ENCODE peak calls at places on chromosomes 4 and X, in eight cellular contexts. One of them, this sample, is unnamed.

GRCh38 chr4:155822572-155822971 is 43.5 kb downstream of the ASIC5 start:
- DNase-seq in putamen: no peak
- DNase-seq in NCI-H2081 treated with DMSO at 0.1 percent for 48 hours: no peak
- DNase-seq in naive thymus-derived CD4-positive, alpha-beta T cell: no peak
- DNase-seq in tibial nerve: no peak
- DNase-seq in hippocampal formation: no peak
- DNase-seq in stimulated activated CD4-positive, alpha-beta T cell treated with anti-CD3 and anti-CD28 coated beads, Interleukin-4, amount 100 ng/mL, for 48 hours: no peak
- DNase-seq in breast epithelium: no peak
- DNase-seq in this sample: no peak

GRCh38 chr4:82561745-82562552 is at the start of gene TMEM150C:
- DNase-seq in putamen: no peak
- DNase-seq in NCI-H2081 treated with DMSO at 0.1 percent for 48 hours: no peak
- DNase-seq in naive thymus-derived CD4-positive, alpha-beta T cell: no peak
- DNase-seq in tibial nerve: no peak
- DNase-seq in hippocampal formation: no peak
- DNase-seq in stimulated activated CD4-positive, alpha-beta T cell treated with anti-CD3 and anti-CD28 coated beads, Interleukin-4, amount 100 ng/mL, for 48 hours: no peak
- DNase-seq in breast epithelium: peak; percentile 22
- DNase-seq in this sample: no peak

GRCh38 chr4:111631157-111631999 is 513.9 kb upstream of the FAM241A start:
- DNase-seq in putamen: no peak
- DNase-seq in NCI-H2081 treated with DMSO at 0.1 percent for 48 hours: no peak
- DNase-seq in naive thymus-derived CD4-positive, alpha-beta T cell: no peak
- DNase-seq in tibial nerve: no peak
- DNase-seq in hippocampal formation: no peak
- DNase-seq in stimulated activated CD4-positive, alpha-beta T cell treated with anti-CD3 and anti-CD28 coated beads, Interleukin-4, amount 100 ng/mL, for 48 hours: no peak
- DNase-seq in breast epithelium: no peak
- DNase-seq in this sample: no peak

GRCh38 chr4:16082424-16083216 is 1.2 kb downstream of the PROM1 start:
- DNase-seq in putamen: no peak
- DNase-seq in NCI-H2081 treated with DMSO at 0.1 percent for 48 hours: no peak
- DNase-seq in naive thymus-derived CD4-positive, alpha-beta T cell: peak; percentile 7
- DNase-seq in tibial nerve: no peak
- DNase-seq in hippocampal formation: no peak
- DNase-seq in stimulated activated CD4-positive, alpha-beta T cell treated with anti-CD3 and anti-CD28 coated beads, Interleukin-4, amount 100 ng/mL, for 48 hours: no peak
- DNase-seq in breast epithelium: no peak
- DNase-seq in this sample: no peak

GRCh38 chrX:39814391-39814790 is 283.4 kb downstream of the BCOR start:
- DNase-seq in putamen: no peak
- DNase-seq in NCI-H2081 treated with DMSO at 0.1 percent for 48 hours: no peak
- DNase-seq in naive thymus-derived CD4-positive, alpha-beta T cell: peak; percentile 27
- DNase-seq in tibial nerve: no peak
- DNase-seq in hippocampal formation: no peak
- DNase-seq in stimulated activated CD4-positive, alpha-beta T cell treated with anti-CD3 and anti-CD28 coated beads, Interleukin-4, amount 100 ng/mL, for 48 hours: no peak
- DNase-seq in breast epithelium: no peak
- DNase-seq in this sample: no peak

GRCh38 chrX:134171661-134172587 is 65.1 kb upstream of the CCDC160 start:
- DNase-seq in putamen: peak; percentile 20
- DNase-seq in NCI-H2081 treated with DMSO at 0.1 percent for 48 hours: no peak
- DNase-seq in naive thymus-derived CD4-positive, alpha-beta T cell: peak; percentile 16
- DNase-seq in tibial nerve: peak; percentile 17
- DNase-seq in hippocampal formation: peak; percentile 13
- DNase-seq in stimulated activated CD4-positive, alpha-beta T cell treated with anti-CD3 and anti-CD28 coated beads, Interleukin-4, amount 100 ng/mL, for 48 hours: peak; percentile 27
- DNase-seq in breast epithelium: no peak
- DNase-seq in this sample: no peak

GRCh38 chr4:100362363-100362762 is 155.5 kb downstream of the EMCN start:
- DNase-seq in putamen: no peak
- DNase-seq in NCI-H2081 treated with DMSO at 0.1 percent for 48 hours: no peak
- DNase-seq in naive thymus-derived CD4-positive, alpha-beta T cell: no peak
- DNase-seq in tibial nerve: no peak
- DNase-seq in hippocampal formation: no peak
- DNase-seq in stimulated activated CD4-positive, alpha-beta T cell treated with anti-CD3 and anti-CD28 coated beads, Interleukin-4, amount 100 ng/mL, for 48 hours: no peak
- DNase-seq in breast epithelium: no peak
- DNase-seq in this sample: no peak

GRCh38 chr4:168685136-168685535 is 188.3 kb downstream of the PALLD start:
- DNase-seq in putamen: no peak
- DNase-seq in NCI-H2081 treated with DMSO at 0.1 percent for 48 hours: no peak
- DNase-seq in naive thymus-derived CD4-positive, alpha-beta T cell: no peak
- DNase-seq in tibial nerve: no peak
- DNase-seq in hippocampal formation: no peak
- DNase-seq in stimulated activated CD4-positive, alpha-beta T cell treated with anti-CD3 and anti-CD28 coated beads, Interleukin-4, amount 100 ng/mL, for 48 hours: no peak
- DNase-seq in breast epithelium: no peak
- DNase-seq in this sample: no peak

GRCh38 chr4:48504352-48504751 is 14.3 kb downstream of the ZAR1 start:
- DNase-seq in putamen: no peak
- DNase-seq in NCI-H2081 treated with DMSO at 0.1 percent for 48 hours: no peak
- DNase-seq in naive thymus-derived CD4-positive, alpha-beta T cell: no peak
- DNase-seq in tibial nerve: no peak
- DNase-seq in hippocampal formation: no peak
- DNase-seq in stimulated activated CD4-positive, alpha-beta T cell treated with anti-CD3 and anti-CD28 coated beads, Interleukin-4, amount 100 ng/mL, for 48 hours: no peak
- DNase-seq in breast epithelium: no peak
- DNase-seq in this sample: no peak

GRCh38 chr4:138636791-138637190 is 378.8 kb upstream of the NOCT start:
- DNase-seq in putamen: peak; percentile 38
- DNase-seq in NCI-H2081 treated with DMSO at 0.1 percent for 48 hours: no peak
- DNase-seq in naive thymus-derived CD4-positive, alpha-beta T cell: no peak
- DNase-seq in tibial nerve: no peak
- DNase-seq in hippocampal formation: no peak
- DNase-seq in stimulated activated CD4-positive, alpha-beta T cell treated with anti-CD3 and anti-CD28 coated beads, Interleukin-4, amount 100 ng/mL, for 48 hours: no peak
- DNase-seq in breast epithelium: no peak
- DNase-seq in this sample: no peak

GRCh38 chrX:64975989-64976672 is at the start of gene ZC4H2:
- DNase-seq in putamen: peak; percentile 84
- DNase-seq in NCI-H2081 treated with DMSO at 0.1 percent for 48 hours: no peak
- DNase-seq in naive thymus-derived CD4-positive, alpha-beta T cell: peak; percentile 53
- DNase-seq in tibial nerve: peak; percentile 26
- DNase-seq in hippocampal formation: peak; percentile 66
- DNase-seq in stimulated activated CD4-positive, alpha-beta T cell treated with anti-CD3 and anti-CD28 coated beads, Interleukin-4, amount 100 ng/mL, for 48 hours: peak; percentile 33
- DNase-seq in breast epithelium: peak; percentile 50
- DNase-seq in this sample: peak; percentile 73

GRCh38 chrX:57951666-57952319 is 41.5 kb upstream of the ZXDA start:
- DNase-seq in putamen: no peak
- DNase-seq in NCI-H2081 treated with DMSO at 0.1 percent for 48 hours: no peak
- DNase-seq in naive thymus-derived CD4-positive, alpha-beta T cell: no peak
- DNase-seq in tibial nerve: no peak
- DNase-seq in hippocampal formation: no peak
- DNase-seq in stimulated activated CD4-positive, alpha-beta T cell treated with anti-CD3 and anti-CD28 coated beads, Interleukin-4, amount 100 ng/mL, for 48 hours: no peak
- DNase-seq in breast epithelium: peak; percentile 17
- DNase-seq in this sample: no peak

GRCh38 chr4:90127706-90128345 is 632 bp downstream of the CCSER1 start:
- DNase-seq in putamen: no peak
- DNase-seq in NCI-H2081 treated with DMSO at 0.1 percent for 48 hours: no peak
- DNase-seq in naive thymus-derived CD4-positive, alpha-beta T cell: no peak
- DNase-seq in tibial nerve: no peak
- DNase-seq in hippocampal formation: no peak
- DNase-seq in stimulated activated CD4-positive, alpha-beta T cell treated with anti-CD3 and anti-CD28 coated beads, Interleukin-4, amount 100 ng/mL, for 48 hours: peak; percentile 1
- DNase-seq in breast epithelium: no peak
- DNase-seq in this sample: no peak

GRCh38 chrX:47185241-47185640 is 8.4 kb upstream of the UBA1 start:
- DNase-seq in putamen: no peak
- DNase-seq in NCI-H2081 treated with DMSO at 0.1 percent for 48 hours: no peak
- DNase-seq in naive thymus-derived CD4-positive, alpha-beta T cell: no peak
- DNase-seq in tibial nerve: no peak
- DNase-seq in hippocampal formation: no peak
- DNase-seq in stimulated activated CD4-positive, alpha-beta T cell treated with anti-CD3 and anti-CD28 coated beads, Interleukin-4, amount 100 ng/mL, for 48 hours: no peak
- DNase-seq in breast epithelium: no peak
- DNase-seq in this sample: no peak

GRCh38 chr4:4839471-4839810 is 20.0 kb upstream of the MSX1 start:
- DNase-seq in putamen: no peak
- DNase-seq in NCI-H2081 treated with DMSO at 0.1 percent for 48 hours: no peak
- DNase-seq in naive thymus-derived CD4-positive, alpha-beta T cell: no peak
- DNase-seq in tibial nerve: no peak
- DNase-seq in hippocampal formation: no peak
- DNase-seq in stimulated activated CD4-positive, alpha-beta T cell treated with anti-CD3 and anti-CD28 coated beads, Interleukin-4, amount 100 ng/mL, for 48 hours: no peak
- DNase-seq in breast epithelium: no peak
- DNase-seq in this sample: no peak

GRCh38 chr4:150126880-150127236 is 48.6 kb downstream of the DCLK2 start:
- DNase-seq in putamen: no peak
- DNase-seq in NCI-H2081 treated with DMSO at 0.1 percent for 48 hours: no peak
- DNase-seq in naive thymus-derived CD4-positive, alpha-beta T cell: no peak
- DNase-seq in tibial nerve: no peak
- DNase-seq in hippocampal formation: no peak
- DNase-seq in stimulated activated CD4-positive, alpha-beta T cell treated with anti-CD3 and anti-CD28 coated beads, Interleukin-4, amount 100 ng/mL, for 48 hours: no peak
- DNase-seq in breast epithelium: no peak
- DNase-seq in this sample: no peak

GRCh38 chr4:171588764-171589163 is 224.4 kb upstream of the GALNTL6 start:
- DNase-seq in putamen: no peak
- DNase-seq in NCI-H2081 treated with DMSO at 0.1 percent for 48 hours: no peak
- DNase-seq in naive thymus-derived CD4-positive, alpha-beta T cell: no peak
- DNase-seq in tibial nerve: no peak
- DNase-seq in hippocampal formation: no peak
- DNase-seq in stimulated activated CD4-positive, alpha-beta T cell treated with anti-CD3 and anti-CD28 coated beads, Interleukin-4, amount 100 ng/mL, for 48 hours: no peak
- DNase-seq in breast epithelium: no peak
- DNase-seq in this sample: no peak

GRCh38 chrX:103063191-103063845 is 653 bp downstream of the BEX1 start:
- DNase-seq in putamen: peak; percentile 17
- DNase-seq in NCI-H2081 treated with DMSO at 0.1 percent for 48 hours: no peak
- DNase-seq in naive thymus-derived CD4-positive, alpha-beta T cell: no peak
- DNase-seq in tibial nerve: no peak
- DNase-seq in hippocampal formation: peak; percentile 26
- DNase-seq in stimulated activated CD4-positive, alpha-beta T cell treated with anti-CD3 and anti-CD28 coated beads, Interleukin-4, amount 100 ng/mL, for 48 hours: no peak
- DNase-seq in breast epithelium: no peak
- DNase-seq in this sample: no peak

GRCh38 chr4:7816771-7817170 is 122.9 kb downstream of the AFAP1 start:
- DNase-seq in putamen: no peak
- DNase-seq in NCI-H2081 treated with DMSO at 0.1 percent for 48 hours: no peak
- DNase-seq in naive thymus-derived CD4-positive, alpha-beta T cell: no peak
- DNase-seq in tibial nerve: no peak
- DNase-seq in hippocampal formation: no peak
- DNase-seq in stimulated activated CD4-positive, alpha-beta T cell treated with anti-CD3 and anti-CD28 coated beads, Interleukin-4, amount 100 ng/mL, for 48 hours: no peak
- DNase-seq in breast epithelium: peak; percentile 76
- DNase-seq in this sample: no peak

GRCh38 chrX:8629871-8630270 is 102.1 kb downstream of the ANOS1 start:
- DNase-seq in putamen: no peak
- DNase-seq in NCI-H2081 treated with DMSO at 0.1 percent for 48 hours: no peak
- DNase-seq in naive thymus-derived CD4-positive, alpha-beta T cell: no peak
- DNase-seq in tibial nerve: no peak
- DNase-seq in hippocampal formation: no peak
- DNase-seq in stimulated activated CD4-positive, alpha-beta T cell treated with anti-CD3 and anti-CD28 coated beads, Interleukin-4, amount 100 ng/mL, for 48 hours: no peak
- DNase-seq in breast epithelium: no peak
- DNase-seq in this sample: no peak

This sample was measured in suprapubic skin.